ENCODE peak calls at places on chromosomes 4 and X, in five cellular contexts. One of them, this sample, is unnamed.

GRCh38 chrX:15973299-15973698 is 118.7 kb upstream of the AP1S2 start:
- DNase-seq in activated B cell treated with CpG ODN at 0.5 μM for 24 hours: no peak
- DNase-seq in nephron progenitor cell: no peak
- DNase-seq in fibroblast of the aortic adventitia: peak
- DNase-seq in breast epithelium: no peak
- DNase-seq in this sample: peak

GRCh38 chr4:143642611-143643010 is 57.9 kb downstream of the FREM3 start:
- DNase-seq in nephron progenitor cell: no peak
- DNase-seq in activated B cell treated with CpG ODN at 0.5 μM for 24 hours: no peak
- DNase-seq in fibroblast of the aortic adventitia: no peak
- DNase-seq in breast epithelium: no peak
- DNase-seq in this sample: no peak

GRCh38 chr4:17418010-17418409 is 93.9 kb downstream of the QDPR start:
- DNase-seq in activated B cell treated with CpG ODN at 0.5 μM for 24 hours: no peak
- DNase-seq in breast epithelium: no peak
- DNase-seq in nephron progenitor cell: no peak
- DNase-seq in fibroblast of the aortic adventitia: no peak
- DNase-seq in this sample: no peak

GRCh38 chr4:3328814-3329663 is 36.2 kb downstream of the RGS12 start:
- DNase-seq in breast epithelium: peak
- DNase-seq in nephron progenitor cell: no peak
- DNase-seq in activated B cell treated with CpG ODN at 0.5 μM for 24 hours: no peak
- DNase-seq in fibroblast of the aortic adventitia: no peak
- DNase-seq in this sample: no peak

GRCh38 chr4:40685300-40685699 is 55.6 kb upstream of the RBM47 start:
- DNase-seq in nephron progenitor cell: no peak
- DNase-seq in breast epithelium: no peak
- DNase-seq in fibroblast of the aortic adventitia: peak
- DNase-seq in activated B cell treated with CpG ODN at 0.5 μM for 24 hours: no peak
- DNase-seq in this sample: no peak

GRCh38 chrX:73765776-73766465 is 202.9 kb downstream of the CHIC1 start:
- DNase-seq in nephron progenitor cell: no peak
- DNase-seq in breast epithelium: no peak
- DNase-seq in fibroblast of the aortic adventitia: no peak
- DNase-seq in activated B cell treated with CpG ODN at 0.5 μM for 24 hours: no peak
- DNase-seq in this sample: no peak

GRCh38 chr4:13907255-13907751 is 279.8 kb upstream of the BOD1L1 start:
- DNase-seq in nephron progenitor cell: no peak
- DNase-seq in fibroblast of the aortic adventitia: peak
- DNase-seq in breast epithelium: no peak
- DNase-seq in activated B cell treated with CpG ODN at 0.5 μM for 24 hours: no peak
- DNase-seq in this sample: no peak

GRCh38 chr4:3648731-3649130 is 116.5 kb upstream of the LRPAP1 start:
- DNase-seq in fibroblast of the aortic adventitia: no peak
- DNase-seq in nephron progenitor cell: no peak
- DNase-seq in activated B cell treated with CpG ODN at 0.5 μM for 24 hours: no peak
- DNase-seq in breast epithelium: no peak
- DNase-seq in this sample: no peak

GRCh38 chr4:7037425-7037824 is 5.7 kb upstream of the TADA2B start:
- DNase-seq in fibroblast of the aortic adventitia: no peak
- DNase-seq in nephron progenitor cell: no peak
- DNase-seq in breast epithelium: no peak
- DNase-seq in activated B cell treated with CpG ODN at 0.5 μM for 24 hours: no peak
- DNase-seq in this sample: no peak

GRCh38 chr4:78379040-78379439 is 172.5 kb upstream of the ANXA3 start:
- DNase-seq in fibroblast of the aortic adventitia: no peak
- DNase-seq in activated B cell treated with CpG ODN at 0.5 μM for 24 hours: no peak
- DNase-seq in breast epithelium: no peak
- DNase-seq in nephron progenitor cell: no peak
- DNase-seq in this sample: no peak

GRCh38 chrX:11351375-11352295 is 58.4 kb downstream of the AMELX start:
- DNase-seq in nephron progenitor cell: no peak
- DNase-seq in fibroblast of the aortic adventitia: peak
- DNase-seq in activated B cell treated with CpG ODN at 0.5 μM for 24 hours: no peak
- DNase-seq in breast epithelium: no peak
- DNase-seq in this sample: no peak

GRCh38 chrX:47849776-47850175 is 13.1 kb downstream of the ZNF81 start:
- DNase-seq in fibroblast of the aortic adventitia: no peak
- DNase-seq in nephron progenitor cell: no peak
- DNase-seq in breast epithelium: no peak
- DNase-seq in activated B cell treated with CpG ODN at 0.5 μM for 24 hours: no peak
- DNase-seq in this sample: no peak

GRCh38 chrX:131812847-131813825 is 210.0 kb upstream of the STK26 start:
- DNase-seq in activated B cell treated with CpG ODN at 0.5 μM for 24 hours: peak
- DNase-seq in fibroblast of the aortic adventitia: peak
- DNase-seq in nephron progenitor cell: no peak
- DNase-seq in breast epithelium: peak
- DNase-seq in this sample: no peak

GRCh38 chr4:69773443-69773842 is 13.0 kb upstream of the SULT1B1 start:
- DNase-seq in nephron progenitor cell: no peak
- DNase-seq in activated B cell treated with CpG ODN at 0.5 μM for 24 hours: no peak
- DNase-seq in fibroblast of the aortic adventitia: peak
- DNase-seq in breast epithelium: no peak
- DNase-seq in this sample: no peak

GRCh38 chr4:119748853-119749252 is 120.2 kb upstream of the PDE5A start:
- DNase-seq in fibroblast of the aortic adventitia: peak
- DNase-seq in breast epithelium: no peak
- DNase-seq in activated B cell treated with CpG ODN at 0.5 μM for 24 hours: no peak
- DNase-seq in nephron progenitor cell: no peak
- DNase-seq in this sample: no peak

GRCh38 chrX:70421618-70422017 is 1.5 kb upstream of the GDPD2 start:
- DNase-seq in nephron progenitor cell: no peak
- DNase-seq in breast epithelium: no peak
- DNase-seq in fibroblast of the aortic adventitia: no peak
- DNase-seq in activated B cell treated with CpG ODN at 0.5 μM for 24 hours: no peak
- DNase-seq in this sample: no peak

GRCh38 chr4:120801171-120801758 is 121.3 kb downstream of the PRDM5 start:
- DNase-seq in activated B cell treated with CpG ODN at 0.5 μM for 24 hours: no peak
- DNase-seq in fibroblast of the aortic adventitia: peak
- DNase-seq in breast epithelium: no peak
- DNase-seq in nephron progenitor cell: no peak
- DNase-seq in this sample: no peak

GRCh38 chr4:18020671-18021469 is 685 bp downstream of the LCORL start:
- DNase-seq in activated B cell treated with CpG ODN at 0.5 μM for 24 hours: peak
- DNase-seq in breast epithelium: peak
- DNase-seq in fibroblast of the aortic adventitia: peak
- DNase-seq in nephron progenitor cell: peak
- DNase-seq in this sample: peak

GRCh38 chr4:88803600-88804096 is 106.0 kb upstream of the NAP1L5 start:
- DNase-seq in nephron progenitor cell: no peak
- DNase-seq in fibroblast of the aortic adventitia: peak
- DNase-seq in activated B cell treated with CpG ODN at 0.5 μM for 24 hours: no peak
- DNase-seq in breast epithelium: peak
- DNase-seq in this sample: no peak

GRCh38 chr4:119261986-119262385 is 49.5 kb downstream of the USP53 start:
- DNase-seq in nephron progenitor cell: no peak
- DNase-seq in breast epithelium: no peak
- DNase-seq in fibroblast of the aortic adventitia: no peak
- DNase-seq in activated B cell treated with CpG ODN at 0.5 μM for 24 hours: no peak
- DNase-seq in this sample: no peak

GRCh38 chrX:152641996-152642395 is 4.3 kb downstream of the GABRQ start:
- DNase-seq in activated B cell treated with CpG ODN at 0.5 μM for 24 hours: no peak
- DNase-seq in fibroblast of the aortic adventitia: peak
- DNase-seq in nephron progenitor cell: peak
- DNase-seq in breast epithelium: no peak
- DNase-seq in this sample: no peak

GRCh38 chrX:30593435-30594200 is 16.1 kb upstream of the TASL start:
- DNase-seq in activated B cell treated with CpG ODN at 0.5 μM for 24 hours: no peak
- DNase-seq in fibroblast of the aortic adventitia: no peak
- DNase-seq in breast epithelium: no peak
- DNase-seq in nephron progenitor cell: no peak
- DNase-seq in this sample: no peak

GRCh38 chr4:140092094-140092820 is 61.7 kb downstream of the MAML3 start:
- DNase-seq in activated B cell treated with CpG ODN at 0.5 μM for 24 hours: no peak
- DNase-seq in nephron progenitor cell: peak
- DNase-seq in fibroblast of the aortic adventitia: no peak
- DNase-seq in breast epithelium: peak
- DNase-seq in this sample: no peak

GRCh38 chr4:189664693-189665250 is 275.9 kb upstream of the FRG1 start:
- DNase-seq in nephron progenitor cell: no peak
- DNase-seq in activated B cell treated with CpG ODN at 0.5 μM for 24 hours: no peak
- DNase-seq in fibroblast of the aortic adventitia: no peak
- DNase-seq in breast epithelium: no peak
- DNase-seq in this sample: no peak

GRCh38 chr4:105280338-105280809 is 133.7 kb downstream of the TET2 start:
- DNase-seq in breast epithelium: no peak
- DNase-seq in fibroblast of the aortic adventitia: peak
- DNase-seq in nephron progenitor cell: no peak
- DNase-seq in activated B cell treated with CpG ODN at 0.5 μM for 24 hours: no peak
- DNase-seq in this sample: no peak

GRCh38 chr4:165343353-165344191 is 16.1 kb downstream of the MSMO1 start:
- DNase-seq in fibroblast of the aortic adventitia: peak
- DNase-seq in nephron progenitor cell: no peak
- DNase-seq in activated B cell treated with CpG ODN at 0.5 μM for 24 hours: no peak
- DNase-seq in breast epithelium: no peak
- DNase-seq in this sample: no peak

GRCh38 chr4:173191623-173192041 is 23.0 kb downstream of the GALNT7 start:
- DNase-seq in activated B cell treated with CpG ODN at 0.5 μM for 24 hours: no peak
- DNase-seq in nephron progenitor cell: no peak
- DNase-seq in breast epithelium: no peak
- DNase-seq in fibroblast of the aortic adventitia: peak
- DNase-seq in this sample: no peak

GRCh38 chr4:80005863-80006262 is 67.2 kb downstream of the ANTXR2 start:
- DNase-seq in breast epithelium: no peak
- DNase-seq in fibroblast of the aortic adventitia: peak
- DNase-seq in activated B cell treated with CpG ODN at 0.5 μM for 24 hours: no peak
- DNase-seq in nephron progenitor cell: no peak
- DNase-seq in this sample: no peak

GRCh38 chr4:27149541-27150212 is 289.0 kb downstream of the STIM2 start:
- DNase-seq in breast epithelium: no peak
- DNase-seq in fibroblast of the aortic adventitia: peak
- DNase-seq in nephron progenitor cell: no peak
- DNase-seq in activated B cell treated with CpG ODN at 0.5 μM for 24 hours: no peak
- DNase-seq in this sample: no peak

GRCh38 chr4:55386073-55386472 is 9.7 kb upstream of the TMEM165 start:
- DNase-seq in breast epithelium: no peak
- DNase-seq in nephron progenitor cell: no peak
- DNase-seq in fibroblast of the aortic adventitia: no peak
- DNase-seq in activated B cell treated with CpG ODN at 0.5 μM for 24 hours: no peak
- DNase-seq in this sample: no peak

GRCh38 chr4:155799106-155799793 is 40.4 kb downstream of the GUCY1B1 start:
- DNase-seq in activated B cell treated with CpG ODN at 0.5 μM for 24 hours: no peak
- DNase-seq in breast epithelium: no peak
- DNase-seq in fibroblast of the aortic adventitia: peak
- DNase-seq in nephron progenitor cell: no peak
- DNase-seq in this sample: no peak

GRCh38 chr4:76930721-76931481 is 18.7 kb upstream of the SEPTIN11 start:
- DNase-seq in activated B cell treated with CpG ODN at 0.5 μM for 24 hours: no peak
- DNase-seq in breast epithelium: no peak
- DNase-seq in fibroblast of the aortic adventitia: no peak
- DNase-seq in nephron progenitor cell: no peak
- DNase-seq in this sample: no peak

GRCh38 chr4:2036327-2036726 is 22.8 kb upstream of the NAT8L start:
- DNase-seq in fibroblast of the aortic adventitia: no peak
- DNase-seq in breast epithelium: no peak
- DNase-seq in activated B cell treated with CpG ODN at 0.5 μM for 24 hours: no peak
- DNase-seq in nephron progenitor cell: no peak
- DNase-seq in this sample: no peak
- TF ChIP-seq CTCF in fibroblast of the aortic adventitia: no peak
- TF ChIP-seq CTCF in breast epithelium: no peak
- TF ChIP-seq CTCF in activated B cell treated with CpG ODN at 0.5 μM for 24 hours: no peak
- TF ChIP-seq CTCF in nephron progenitor cell: no peak
- TF ChIP-seq CTCF in this sample: no peak

GRCh38 chrX:137891431-137891830 is 325.5 kb downstream of the ZIC3 start:
- DNase-seq in activated B cell treated with CpG ODN at 0.5 μM for 24 hours: no peak
- DNase-seq in nephron progenitor cell: no peak
- DNase-seq in breast epithelium: no peak
- DNase-seq in fibroblast of the aortic adventitia: no peak
- DNase-seq in this sample: no peak
- TF ChIP-seq CTCF in activated B cell treated with CpG ODN at 0.5 μM for 24 hours: no peak
- TF ChIP-seq CTCF in nephron progenitor cell: no peak
- TF ChIP-seq CTCF in breast epithelium: no peak
- TF ChIP-seq CTCF in fibroblast of the aortic adventitia: no peak
- TF ChIP-seq CTCF in this sample: no peak

GRCh38 chr4:25862411-25863346 is at the start of gene SEL1L3:
- DNase-seq in nephron progenitor cell: peak
- DNase-seq in activated B cell treated with CpG ODN at 0.5 μM for 24 hours: peak
- DNase-seq in fibroblast of the aortic adventitia: no peak
- DNase-seq in breast epithelium: no peak
- DNase-seq in this sample: no peak

GRCh38 chr4:25863906-25864418 is 1.2 kb upstream of the SEL1L3 start:
- DNase-seq in nephron progenitor cell: peak
- DNase-seq in activated B cell treated with CpG ODN at 0.5 μM for 24 hours: no peak
- DNase-seq in fibroblast of the aortic adventitia: no peak
- DNase-seq in breast epithelium: no peak
- DNase-seq in this sample: no peak

GRCh38 chr4:25861422-25861926 is 1.3 kb downstream of the SEL1L3 start:
- DNase-seq in breast epithelium: no peak
- DNase-seq in nephron progenitor cell: no peak
- DNase-seq in activated B cell treated with CpG ODN at 0.5 μM for 24 hours: no peak
- DNase-seq in fibroblast of the aortic adventitia: peak
- DNase-seq in this sample: no peak

GRCh38 chr4:25861951-25862410 is 807 bp downstream of the SEL1L3 start:
- DNase-seq in nephron progenitor cell: peak
- DNase-seq in breast epithelium: no peak
- DNase-seq in fibroblast of the aortic adventitia: peak
- DNase-seq in activated B cell treated with CpG ODN at 0.5 μM for 24 hours: no peak
- DNase-seq in this sample: no peak

GRCh38 chr4:25863347-25863784 is 578 bp upstream of the SEL1L3 start:
- DNase-seq in fibroblast of the aortic adventitia: no peak
- DNase-seq in breast epithelium: no peak
- DNase-seq in activated B cell treated with CpG ODN at 0.5 μM for 24 hours: no peak
- DNase-seq in nephron progenitor cell: peak
- DNase-seq in this sample: no peak
- TF ChIP-seq CTCF in fibroblast of the aortic adventitia: no peak
- TF ChIP-seq CTCF in breast epithelium: no peak
- TF ChIP-seq CTCF in activated B cell treated with CpG ODN at 0.5 μM for 24 hours: no peak
- TF ChIP-seq CTCF in nephron progenitor cell: peak
- TF ChIP-seq CTCF in this sample: peak

DNA sequence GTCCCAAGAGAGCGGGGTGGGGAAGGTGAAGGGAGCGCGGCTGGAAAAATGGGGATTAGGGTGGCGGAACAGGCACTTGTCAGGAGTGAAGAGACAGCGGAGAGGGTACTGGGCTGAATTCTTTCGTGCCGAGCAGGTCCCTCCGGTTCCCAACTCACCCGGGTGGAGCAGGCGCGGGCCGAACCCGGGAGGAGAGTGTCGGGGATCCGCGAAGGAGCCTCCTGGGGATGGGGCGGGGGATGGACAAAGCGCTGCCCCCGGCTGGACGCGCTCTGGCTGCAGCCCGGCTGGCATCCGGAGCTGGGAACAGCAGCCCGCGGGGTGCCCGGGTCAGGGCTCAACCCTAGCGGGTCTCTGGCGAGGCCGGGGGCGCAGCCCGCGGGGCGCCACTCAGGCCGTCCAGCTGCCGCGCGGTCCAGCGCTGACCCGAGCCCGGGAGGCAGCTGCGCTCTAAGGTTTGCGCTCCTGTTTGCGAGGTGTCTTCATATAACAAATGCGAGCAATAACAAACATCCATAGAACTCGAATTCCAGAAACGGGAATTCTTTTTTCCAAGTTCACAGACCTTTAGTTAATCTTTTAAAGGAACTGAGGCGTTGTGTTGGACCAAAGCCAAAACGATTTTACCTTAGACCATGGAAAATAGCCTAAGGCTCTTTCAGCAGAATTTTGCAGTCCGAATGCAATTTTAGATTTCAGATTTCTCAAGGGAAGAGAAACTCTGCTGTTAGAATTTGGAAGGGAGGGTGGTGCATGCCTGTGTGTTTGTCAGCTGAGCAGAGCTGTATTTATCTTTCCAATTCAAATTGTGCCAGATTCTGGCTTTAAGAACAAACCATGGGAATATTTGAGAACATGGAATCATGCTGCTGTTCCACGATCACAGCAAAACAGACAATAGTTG is 707 bp downstream of the NPY5R start:
- DNase-seq in breast epithelium: no peak
- DNase-seq in nephron progenitor cell: peak
- DNase-seq in activated B cell treated with CpG ODN at 0.5 μM for 24 hours: no peak
- DNase-seq in fibroblast of the aortic adventitia: no peak
- DNase-seq in this sample: peak
- TF ChIP-seq CTCF in breast epithelium: no peak
- TF ChIP-seq CTCF in nephron progenitor cell: no peak
- TF ChIP-seq CTCF in activated B cell treated with CpG ODN at 0.5 μM for 24 hours: no peak
- TF ChIP-seq CTCF in fibroblast of the aortic adventitia: no peak
- TF ChIP-seq CTCF in this sample: no peak